ENCODE peak calls at places on chromosome 19, in ten cellular contexts. P, D, V, R, M, E, L, Y, X and K are unnamed samples. For H3K9me3, the result is how much of the 10 kb centered on the place peaks cover.

GRCh38 chr19:52410276-52410675 is 12.6 kb downstream of the ZNF528 start:
- DNase-seq in P (no peak), D (no peak), V (no peak), R (no peak), M (no peak), E (no peak), L (no peak), Y (no peak), X (no peak), K (no peak)

GRCh38 chr19:38850976-38851621 is 1.3 kb upstream of the HNRNPL start:
- DNase-seq in P (no peak), D (peak), V (no peak), R (peak), M (no peak), E (peak), L (no peak), Y (peak), X (peak), K (no peak)

GRCh38 chr19:15769586-15769985 is 17.9 kb upstream of the OR10H5 start:
- DNase-seq in P (no peak), D (no peak), V (no peak), R (no peak), M (no peak), E (no peak), L (no peak), Y (no peak), X (no peak), K (no peak)

GRCh38 chr19:37251308-37252229 is 33.6 kb downstream of the ZNF383 start:
- DNase-seq in P (no peak), D (peak), V (peak), R (peak), M (peak), E (peak), L (no peak), Y (no peak), X (peak), K (peak)

GRCh38 chr19:24000656-24001055 is 86.0 kb downstream of the ZNF726 start:
- DNase-seq in P (no peak), D (no peak), V (no peak), R (no peak), M (no peak), E (no peak), L (no peak), Y (peak), X (no peak), K (no peak)

GRCh38 chr19:38317104-38317612 is 1.4 kb upstream of the YIF1B start:
- DNase-seq in P (no peak), D (no peak), V (no peak), R (no peak), M (no peak), E (peak), L (no peak), Y (no peak), X (peak), K (no peak)

GRCh38 chr19:35253316-35254286 is 4.8 kb downstream of the LSR start:
- DNase-seq in P (no peak), D (no peak), V (no peak), R (no peak), M (no peak), E (peak), L (peak), Y (peak), X (no peak), K (no peak)

GRCh38 chr19:46221981-46222610 is 7.4 kb upstream of the IGFL1 start:
- DNase-seq in P (no peak), D (no peak), V (peak), R (no peak), M (no peak), E (no peak), L (no peak), Y (no peak), X (no peak), K (peak)

GRCh38 chr19:2469102-2469914 is 6.6 kb upstream of the GADD45B start:
- DNase-seq in P (peak), D (no peak), V (no peak), R (no peak), M (no peak), E (no peak), L (no peak), Y (no peak), X (no peak), K (no peak)

GRCh38 chr19:4988770-4989251 is 19.9 kb downstream of the KDM4B start:
- DNase-seq in P (no peak), D (peak), V (no peak), R (no peak), M (no peak), E (no peak), L (no peak), Y (no peak), X (no peak), K (no peak)

GRCh38 chr19:40530091-40530901 is 46.4 kb upstream of the SHKBP1 start:
- DNase-seq in P (no peak), D (no peak), V (no peak), R (peak), M (no peak), E (no peak), L (no peak), Y (no peak), X (peak), K (no peak)

GRCh38 chr19:33819875-33820781 is 23.5 kb downstream of the KCTD15 start:
- DNase-seq in P (no peak), D (peak), V (no peak), R (peak), M (no peak), E (peak), L (peak), Y (peak), X (peak), K (peak)

GRCh38 chr19:38707512-38708114 is 36.7 kb downstream of the CAPN12 start:
- DNase-seq in P (no peak), D (no peak), V (peak), R (no peak), M (no peak), E (peak), L (peak), Y (no peak), X (no peak), K (peak)

GRCh38 chr19:3881272-3882040 is 971 bp downstream of the ATCAY start:
- DNase-seq in P (no peak), D (no peak), V (no peak), R (peak), M (no peak), E (no peak), L (no peak), Y (no peak), X (peak), K (no peak)

GRCh38 chr19:19257836-19258588 is 15.1 kb downstream of the TM6SF2 start:
- DNase-seq in P (no peak), D (no peak), V (no peak), R (no peak), M (no peak), E (no peak), L (no peak), Y (no peak), X (no peak), K (no peak)

GRCh38 chr19:3832001-3832400 is 36.8 kb downstream of the ZFR2 start:
- DNase-seq in P (no peak), D (no peak), V (no peak), R (no peak), M (no peak), E (no peak), L (no peak), Y (no peak), X (no peak), K (no peak)

GRCh38 chr19:3048190-3048533 is 14.1 kb downstream of the TLE5 start:
- DNase-seq in P (no peak), D (no peak), V (no peak), R (no peak), M (no peak), E (no peak), L (no peak), Y (no peak), X (no peak), K (no peak)

GRCh38 chr19:48644839-48645651 is 942 bp downstream of the CA11 start:
- DNase-seq in P (peak), D (peak), V (no peak), R (peak), M (no peak), E (peak), L (peak), Y (no peak), X (peak), K (peak)

DNA sequence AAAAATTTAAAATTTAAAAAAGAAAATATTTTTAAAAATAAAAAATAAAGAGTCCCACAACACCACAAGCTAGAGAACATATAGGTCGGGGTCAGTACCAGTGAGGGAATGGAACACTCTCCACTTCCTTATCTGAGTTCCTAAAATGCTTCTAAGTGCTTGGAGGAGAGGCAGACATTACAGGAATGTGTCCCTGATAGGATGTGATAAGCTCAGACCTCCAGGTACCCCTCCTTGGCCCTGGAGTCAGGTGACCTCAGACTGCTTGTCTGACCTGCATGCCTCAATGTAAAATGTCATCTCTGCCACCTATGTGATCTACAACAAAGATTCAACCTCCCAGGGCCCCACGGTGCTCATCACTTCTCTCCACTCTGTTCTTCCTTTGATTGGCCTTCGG is 2.8 kb downstream of the ZNF814 start:
- DNase-seq in P (no peak), D (no peak), V (no peak), R (no peak), M (no peak), E (no peak), L (no peak), Y (no peak), X (no peak), K (no peak)
- H3K4me3 ChIP-seq in P (no peak), D (no peak), V (no peak), R (no peak), M (no peak), E (no peak), L (no peak), Y (no peak), X (no peak), K (no peak)

DNA sequence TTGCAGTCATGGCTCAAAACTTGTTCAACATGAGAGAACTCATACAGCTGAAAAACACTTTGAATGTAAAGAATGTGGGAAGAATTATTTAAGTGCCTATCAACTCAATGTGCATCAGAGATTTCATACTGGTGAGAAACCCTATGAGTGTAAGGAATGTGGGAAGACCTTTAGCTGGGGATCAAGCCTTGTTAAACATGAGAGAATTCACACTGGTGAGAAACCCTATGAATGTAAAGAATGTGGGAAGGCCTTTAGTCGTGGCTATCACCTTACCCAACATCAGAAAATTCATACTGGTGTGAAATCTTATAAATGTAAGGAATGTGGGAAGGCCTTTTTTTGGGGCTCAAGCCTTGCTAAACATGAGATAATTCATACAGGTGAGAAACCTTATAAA is 20.1 kb downstream of the ZNF283 start:
- DNase-seq in P (no peak), D (no peak), V (no peak), R (no peak), M (no peak), E (no peak), L (no peak), Y (no peak), X (no peak), K (no peak)
- H3K9me3 ChIP-seq in P (half or more), D (half or more), V (half or more), R (under half), M (under half), E (half or more), L (half or more), Y (half or more), X (under half), K (under half)

GRCh38 chr19:10625762-10626138 is 397 bp downstream of the SLC44A2 start:
- DNase-seq in P (no peak), D (no peak), V (no peak), R (no peak), M (no peak), E (no peak), L (no peak), Y (no peak), X (no peak), K (no peak)

GRCh38 chr19:10620786-10621185 is 4.6 kb upstream of the SLC44A2 start:
- DNase-seq in P (no peak), D (no peak), V (no peak), R (no peak), M (no peak), E (no peak), L (no peak), Y (no peak), X (no peak), K (no peak)

GRCh38 chr19:10624585-10624984 is 768 bp upstream of the SLC44A2 start:
- DNase-seq in P (no peak), D (peak), V (no peak), R (no peak), M (no peak), E (no peak), L (no peak), Y (no peak), X (no peak), K (no peak)

GRCh38 chr19:10621966-10622365 is 3.4 kb upstream of the SLC44A2 start:
- DNase-seq in P (no peak), D (no peak), V (no peak), R (no peak), M (no peak), E (no peak), L (no peak), Y (no peak), X (no peak), K (no peak)

GRCh38 chr19:10625003-10625761 is at the start of gene SLC44A2:
- DNase-seq in P (peak), D (peak), V (peak), R (peak), M (no peak), E (peak), L (no peak), Y (no peak), X (peak), K (peak)
- TF ChIP-seq POLR2AphosphoS5 in P (peak), D (peak), V (peak), R (peak), M (no peak), E (peak), L (no peak), Y (peak), X (no peak), K (peak)

DNA sequence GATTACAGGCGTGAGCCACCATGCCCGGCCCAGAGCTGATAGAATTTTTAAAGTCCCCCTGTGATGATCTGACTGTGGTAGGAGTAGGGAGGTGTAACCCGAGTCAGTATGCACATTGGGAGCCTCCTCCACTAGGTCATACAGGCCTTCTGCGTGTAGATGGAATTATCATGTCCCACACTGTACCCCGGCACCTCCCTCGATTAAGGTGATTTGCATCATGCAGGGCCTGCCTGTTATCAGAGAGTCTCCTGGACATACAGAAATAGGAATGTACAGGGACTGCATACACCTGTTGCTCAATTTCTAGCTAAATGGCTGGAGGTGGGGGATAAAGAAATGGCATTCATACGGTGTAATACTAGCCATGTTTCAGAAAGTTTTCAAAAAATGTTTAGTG is 922 bp upstream of the ERVK3-1 start:
- DNase-seq in P (no peak), D (no peak), V (no peak), R (no peak), M (no peak), E (peak), L (no peak), Y (no peak), X (peak), K (no peak)
- H3K4me3 ChIP-seq in P (no peak), D (peak), V (no peak), R (no peak), M (peak), E (peak), L (no peak), Y (no peak), X (peak), K (no peak)

DNA sequence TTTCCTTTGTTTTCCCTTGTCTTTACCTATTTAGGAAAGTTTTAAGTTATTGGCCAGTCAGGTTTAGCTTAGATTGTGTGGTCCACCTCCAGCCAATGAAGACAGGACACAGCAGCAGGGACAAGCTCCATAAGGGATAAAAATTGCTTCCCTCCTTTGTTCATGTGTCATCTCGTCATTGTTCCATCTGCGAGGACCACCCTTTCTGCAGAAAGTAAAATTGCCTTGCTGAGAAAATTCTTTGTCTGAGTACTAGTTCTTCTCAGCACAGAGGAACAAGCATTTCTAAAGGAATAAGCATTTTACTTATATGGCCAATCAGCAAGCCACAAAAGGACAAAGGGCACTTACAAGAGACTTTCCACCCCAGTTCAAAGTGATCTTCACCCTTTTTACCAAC is 11.4 kb downstream of the ZNF560 start:
- DNase-seq in P (no peak), D (no peak), V (no peak), R (no peak), M (no peak), E (no peak), L (no peak), Y (no peak), X (no peak), K (no peak)
- H3K9me3 ChIP-seq in P (under half), D (under half), V (half or more), R (under half), M (under half), E (half or more), L (half or more), Y (under half), X (under half), K (under half)

GRCh38 chr19:1248454-1249297 is at the start of gene MIDN:
- DNase-seq in P (no peak), D (peak), V (peak), R (peak), M (no peak), E (peak), L (peak), Y (no peak), X (peak), K (peak)

GRCh38 chr19:1249990-1250298 is 1.6 kb downstream of the MIDN start:
- DNase-seq in P (no peak), D (no peak), V (no peak), R (no peak), M (no peak), E (no peak), L (no peak), Y (no peak), X (no peak), K (no peak)

GRCh38 chr19:1250374-1251232 is 2.2 kb downstream of the MIDN start:
- DNase-seq in P (no peak), D (peak), V (no peak), R (peak), M (no peak), E (peak), L (peak), Y (no peak), X (peak), K (peak)

GRCh38 chr19:1247747-1248453 is 483 bp upstream of the MIDN start:
- DNase-seq in P (no peak), D (peak), V (no peak), R (peak), M (no peak), E (peak), L (peak), Y (no peak), X (peak), K (peak)

GRCh38 chr19:1249298-1249989 is 1.1 kb downstream of the MIDN start:
- DNase-seq in P (peak), D (peak), V (peak), R (peak), M (no peak), E (peak), L (peak), Y (no peak), X (peak), K (peak)
- TF ChIP-seq POLR2AphosphoS5 in P (peak), D (peak), V (peak), R (peak), M (peak), E (peak), L (peak), Y (peak), X (peak), K (peak)

GRCh38 chr19:56217039-56217949 is 15.2 kb downstream of the ZSCAN5C start:
- DNase-seq in P (no peak), D (no peak), V (no peak), R (peak), M (no peak), E (no peak), L (no peak), Y (no peak), X (no peak), K (peak)
- H3K4me3 ChIP-seq in P (no peak), D (peak), V (peak), R (no peak), M (no peak), E (peak), L (no peak), Y (peak), X (no peak), K (peak)

GRCh38 chr19:11978492-11979100 is 13.8 kb downstream of the ZNF763 start:
- DNase-seq in P (no peak), D (no peak), V (no peak), R (no peak), M (no peak), E (no peak), L (peak), Y (no peak), X (no peak), K (no peak)

GRCh38 chr19:11982526-11982925 is 17.7 kb downstream of the ZNF763 start:
- DNase-seq in P (no peak), D (no peak), V (no peak), R (no peak), M (no peak), E (no peak), L (no peak), Y (no peak), X (no peak), K (no peak)

GRCh38 chr19:11984986-11985385 is 20.1 kb downstream of the ZNF763 start:
- DNase-seq in P (no peak), D (no peak), V (no peak), R (peak), M (no peak), E (no peak), L (peak), Y (no peak), X (peak), K (no peak)

GRCh38 chr19:11979527-11979926 is 14.7 kb downstream of the ZNF763 start:
- DNase-seq in P (no peak), D (no peak), V (no peak), R (no peak), M (no peak), E (no peak), L (no peak), Y (no peak), X (no peak), K (no peak)
- H3K9me3 ChIP-seq in P (under half), D (half or more), V (half or more), R (under half), M (under half), E (half or more), L (under half), Y (under half), X (under half), K (under half)